ENCODE peak calls at places on chromosome 14, in nine cellular contexts. Y is endothelial cell of umbilical vein, D is GM12878, C is upper lobe of left lung, S is sigmoid colon, P is SK-N-SH, N is transverse colon, Z is suprapubic skin, X is GM12891. M is an unnamed sample.

GRCh38 chr14:103549361-103550311 is 12.8 kb downstream of the BAG5 start:
- DNase-seq in S (peak; percentile 89), C (no peak), D (no peak), N (no peak), Z (peak; percentile 78), P (peak; percentile 38), Y (no peak), X (no peak), M (peak; percentile 24)

GRCh38 chr14:77950371-77950770 is 150.5 kb downstream of the ADCK1 start:
- DNase-seq in Y (no peak), P (no peak), D (no peak), N (no peak), Z (no peak), S (no peak), C (no peak), X (no peak), M (no peak)

GRCh38 chr14:49586673-49587460 is 687 bp upstream of the RPS29 start:
- DNase-seq in C (no peak), Y (peak; percentile 87), P (peak; percentile 60), X (no peak), S (no peak), Z (no peak), N (peak; percentile 27), D (peak; percentile 67), M (no peak)

GRCh38 chr14:85824526-85824925 is 294.6 kb downstream of the FLRT2 start:
- DNase-seq in P (no peak), Y (no peak), D (no peak), C (no peak), X (no peak), Z (no peak), S (no peak), N (no peak), M (no peak)

GRCh38 chr14:43949410-43949809 is 557.7 kb downstream of the FSCB start:
- DNase-seq in P (no peak), Z (no peak), S (no peak), D (no peak), C (no peak), N (no peak), X (no peak), Y (no peak), M (no peak)

GRCh38 chr14:95265106-95266094 is 54.3 kb downstream of the CLMN start:
- DNase-seq in C (peak; percentile 68), N (peak; percentile 66), Z (peak; percentile 47), Y (peak; percentile 96), X (no peak), D (peak; percentile 96), S (no peak), P (no peak), M (peak; percentile 33)

GRCh38 chr14:60328588-60328987 is 79.6 kb downstream of the PPM1A start:
- DNase-seq in D (no peak), S (no peak), P (peak; percentile 38), C (no peak), N (no peak), Y (no peak), Z (no peak), X (no peak), M (no peak)

GRCh38 chr14:23302290-23303225 is at the start of gene PPP1R3E:
- DNase-seq in P (peak; percentile 68), Y (peak; percentile 60), X (peak; percentile 64), N (peak; percentile 88), S (peak; percentile 88), C (peak; percentile 81), Z (peak; percentile 85), D (no peak), M (peak; percentile 51)

GRCh38 chr14:76715927-76716200 is 45.4 kb upstream of the VASH1 start:
- DNase-seq in D (no peak), Y (no peak), S (no peak), N (no peak), Z (no peak), P (no peak), X (no peak), C (no peak), M (no peak)

GRCh38 chr14:56118611-56119181 is 485 bp downstream of the PELI2 start:
- DNase-seq in P (peak; percentile 31), Z (no peak), X (no peak), N (peak; percentile 26), S (peak; percentile 71), Y (peak; percentile 7), D (no peak), C (peak; percentile 49), M (peak; percentile 6)

DNA sequence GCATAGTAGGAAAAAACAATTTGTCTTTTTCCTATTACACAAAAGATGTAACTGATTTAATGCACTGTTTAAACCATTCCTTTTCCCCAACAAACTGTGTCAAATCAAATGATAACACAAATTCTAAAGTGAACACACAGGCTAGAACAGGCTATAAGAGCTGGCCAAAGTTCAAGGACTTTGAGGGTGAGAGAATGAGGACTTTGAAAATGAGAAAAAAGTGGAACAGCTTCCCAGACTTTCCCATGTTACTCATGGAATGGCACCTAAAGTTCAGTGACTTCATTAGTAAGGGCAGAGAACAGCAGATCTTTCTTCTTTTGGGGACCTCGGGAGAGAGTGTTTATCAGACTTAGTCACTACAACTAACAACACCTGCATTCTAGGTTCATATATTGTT is 22.6 kb downstream of the TMEM253 start:
- DNase-seq in D (no peak), N (no peak), P (no peak), X (no peak), C (no peak), S (no peak), Y (no peak), Z (no peak), M (no peak)
- TF ChIP-seq POLR2AphosphoS5 in D (no peak), N (no peak), P (no peak), X (no peak), C (no peak), S (no peak), Y (no peak), Z (no peak), M (no peak)

GRCh38 chr14:93019367-93019843 is 96.3 kb downstream of the ITPK1 start:
- DNase-seq in Y (no peak), S (peak; percentile 88), Z (no peak), P (no peak), N (peak; percentile 46), D (no peak), C (no peak), X (no peak), M (no peak)
- TF ChIP-seq POLR2AphosphoS5 in Y (no peak), S (peak; percentile 51), Z (no peak), P (no peak), N (peak; percentile 32), D (no peak), C (no peak), X (no peak), M (no peak)

DNA sequence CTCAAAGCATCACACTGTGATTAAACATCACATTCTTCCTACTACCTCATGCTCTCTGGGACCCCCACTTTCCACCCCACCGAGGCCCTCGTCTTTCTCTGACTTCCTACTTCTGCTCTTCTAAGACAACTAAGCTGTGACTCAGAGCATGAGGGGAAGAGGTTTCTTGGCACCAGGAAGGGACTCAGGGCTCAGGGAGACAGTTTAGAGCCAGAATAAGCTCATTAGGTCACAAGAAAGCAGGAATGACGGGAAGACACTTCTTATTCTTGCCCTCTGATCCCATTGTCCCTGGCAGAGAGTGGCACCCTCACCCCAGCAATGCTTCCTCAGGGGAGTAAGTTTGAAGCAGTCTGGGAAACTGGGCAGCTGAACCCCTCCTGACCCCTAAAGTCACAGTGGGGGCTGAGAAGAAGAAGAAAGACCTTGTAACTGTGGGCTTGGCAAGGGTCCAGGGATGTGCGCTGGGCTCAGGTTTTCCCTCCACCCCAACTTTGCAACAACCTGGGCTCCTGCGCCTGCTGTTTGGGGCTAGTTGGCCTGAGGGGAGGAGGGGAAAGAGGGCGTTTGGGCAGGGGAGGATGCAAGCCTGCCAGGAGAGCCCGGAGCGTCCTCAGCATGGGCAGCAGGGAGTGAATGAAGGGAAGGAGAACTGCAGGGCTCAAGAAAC is 64.6 kb upstream of the ACTN1 start:
- DNase-seq in Y (peak; percentile 56), Z (no peak), X (no peak), D (no peak), C (peak; percentile 46), S (peak; percentile 79), N (no peak), P (no peak), M (no peak)
- TF ChIP-seq POLR2AphosphoS5 in Y (no peak), Z (no peak), X (no peak), D (no peak), C (peak; percentile 25), S (no peak), N (no peak), P (no peak), M (no peak)

GRCh38 chr14:65732112-65732511 is 319.6 kb downstream of the FUT8 start:
- DNase-seq in C (no peak), Z (no peak), N (no peak), X (peak; percentile 15), S (no peak), Y (no peak), D (peak; percentile 55), P (no peak), M (peak; percentile 21)

GRCh38 chr14:65728604-65729003 is 316.1 kb downstream of the FUT8 start:
- DNase-seq in S (no peak), Z (no peak), Y (no peak), D (no peak), C (no peak), N (no peak), P (no peak), X (no peak), M (no peak)

DNA sequence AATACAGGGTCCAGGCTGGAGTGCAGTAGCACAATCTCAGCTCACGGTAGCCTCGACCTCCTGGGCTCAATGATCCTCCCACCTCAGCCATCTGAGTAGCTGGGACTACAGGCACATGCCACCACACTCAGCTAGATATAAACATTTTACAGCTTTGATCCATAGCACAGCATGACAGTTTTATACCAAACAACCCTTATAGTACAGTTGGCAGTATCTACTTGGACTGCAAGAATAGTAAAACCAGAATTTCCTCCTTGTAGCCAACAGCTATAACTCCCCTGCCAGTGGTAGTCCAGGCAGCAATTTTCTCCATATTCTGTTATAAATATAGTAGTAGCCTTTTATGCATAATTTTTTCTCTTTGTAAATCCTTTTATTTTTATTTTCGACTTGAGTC is 317.0 kb downstream of the FUT8 start:
- DNase-seq in Y (no peak), C (no peak), P (no peak), Z (no peak), S (no peak), D (no peak), X (no peak), N (no peak), M (no peak)
- TF ChIP-seq POLR2AphosphoS5 in Y (no peak), C (no peak), P (no peak), Z (no peak), S (no peak), D (no peak), X (no peak), N (no peak), M (no peak)

GRCh38 chr14:90981658-90982057 is 78.8 kb downstream of the RPS6KA5 start:
- DNase-seq in Z (no peak), P (no peak), N (no peak), C (no peak), X (no peak), D (no peak), Y (no peak), S (no peak), M (no peak)
- TF ChIP-seq POLR2AphosphoS5 in Z (no peak), P (no peak), N (no peak), C (no peak), X (no peak), D (no peak), Y (no peak), S (no peak), M (no peak)

M was measured in GM12892.